ENCODE peak calls at places on chromosomes 4 and X, in ten cellular contexts. K is aorta, E is D341Med, A is Daoy, X is HFFc6, I is fibroblast of the aortic adventitia, P is retinal pigment epithelial cell, N is SK-N-SH, Q is fibroblast of pulmonary artery, G is occipital lobe. B is an unnamed sample.

GRCh38 chr4:52824603-52825310 is 37.4 kb upstream of the RASL11B start:
- DNase-seq in K (no peak), E (no peak), A (peak), X (peak), I (peak), P (peak), N (peak), Q (peak), G (no peak), B (peak)

GRCh38 chr4:185276036-185276435 is 66.6 kb downstream of the SNX25 start:
- DNase-seq in K (no peak), E (no peak), A (no peak), X (peak), I (peak), P (peak), N (no peak), Q (peak), G (no peak), B (no peak)

GRCh38 chrX:40663880-40664630 is 16.7 kb upstream of the CXorf38 start:
- DNase-seq in K (no peak), E (no peak), A (no peak), X (peak), I (peak), P (no peak), N (peak), Q (peak), G (no peak), B (peak)

GRCh38 chr4:151688003-151688784 is 72.6 kb downstream of the GATB start:
- DNase-seq in K (no peak), E (no peak), A (peak), X (peak), I (peak), P (no peak), N (no peak), Q (no peak), G (no peak), B (no peak)

GRCh38 chrX:27555514-27555913 is 34.6 kb upstream of the DCAF8L2 start:
- DNase-seq in K (no peak), E (peak), A (no peak), X (no peak), I (peak), P (no peak), N (peak), Q (peak), G (no peak), B (no peak)

GRCh38 chrX:2383735-2384134 is 117.0 kb downstream of the DHRSX start:
- DNase-seq in K (no peak), E (no peak), A (no peak), X (no peak), I (no peak), P (no peak), N (no peak), Q (no peak), G (no peak), B (no peak)

GRCh38 chrX:152733261-152733975 is at the start of the genes CSAG1 and MAGEA12:
- DNase-seq in K (peak), E (no peak), A (peak), X (no peak), I (no peak), P (no peak), N (peak), Q (no peak), G (no peak), B (no peak)

GRCh38 chr4:76002176-76002575 is 5.1 kb downstream of the CXCL9 start:
- DNase-seq in K (no peak), E (no peak), A (no peak), X (no peak), I (no peak), P (no peak), N (no peak), Q (peak), G (no peak), B (no peak)

GRCh38 chrX:15142084-15142715 is 127.7 kb downstream of the ASB9 start:
- DNase-seq in K (no peak), E (no peak), A (no peak), X (no peak), I (no peak), P (no peak), N (no peak), Q (no peak), G (no peak), B (peak)

GRCh38 chr4:48778431-48779094 is 1.5 kb downstream of the FRYL start:
- DNase-seq in K (no peak), E (no peak), A (no peak), X (peak), I (peak), P (no peak), N (peak), Q (peak), G (no peak), B (no peak)

GRCh38 chrX:119155416-119156035 is 27.9 kb upstream of the KIAA1210 start:
- DNase-seq in K (no peak), E (no peak), A (peak), X (peak), I (peak), P (no peak), N (no peak), Q (peak), G (no peak), B (no peak)

GRCh38 chrX:56564182-56564885 is 907 bp downstream of the UBQLN2 start:
- DNase-seq in K (no peak), E (peak), A (peak), X (peak), I (peak), P (peak), N (peak), Q (peak), G (peak), B (peak)

GRCh38 chr4:70515342-70516245 is 2.8 kb upstream of the AMTN start:
- DNase-seq in K (no peak), E (no peak), A (peak), X (no peak), I (peak), P (peak), N (no peak), Q (no peak), G (no peak), B (no peak)